ENCODE peak calls at places on chromosomes 3 and 15, in eight cellular contexts. I is HFF-Myc, S is NCI-H2029, K is GF-D8, V is upper lobe of left lung, U is PC-9, C is Caki2, J is endothelial cell. G is an unnamed sample.

GRCh38 chr15:85598203-85598602 is 196.5 kb downstream of the KLHL25 start:
- DNase-seq in I (no peak), S (no peak), K (no peak), V (no peak), U (no peak), C (no peak), J (no peak), G (no peak)

GRCh38 chr3:30289324-30289723 is 317.1 kb upstream of the TGFBR2 start:
- DNase-seq in I (no peak), S (no peak), K (no peak), V (no peak), U (no peak), C (no peak), J (no peak), G (no peak)

GRCh38 chr3:160697628-160698382 is 20.8 kb downstream of the ARL14 start:
- DNase-seq in I (no peak), S (no peak), K (no peak), V (no peak), U (peak; percentile 75), C (no peak), J (no peak), G (no peak)

GRCh38 chr3:40924559-40925058 is 274.7 kb upstream of the CTNNB1 start:
- DNase-seq in I (no peak), S (peak; percentile 83), K (no peak), V (no peak), U (no peak), C (peak; percentile 31), J (no peak), G (no peak)

GRCh38 chr3:52524752-52525661 is 8.7 kb downstream of the NT5DC2 start:
- DNase-seq in I (no peak), S (no peak), K (no peak), V (peak; percentile 83), U (no peak), C (no peak), J (no peak), G (no peak)

GRCh38 chr15:24955549-24955929 is 752 bp downstream of the SNRPN start:
- DNase-seq in I (no peak), S (no peak), K (no peak), V (peak; percentile 86), U (no peak), C (no peak), J (no peak), G (no peak)

GRCh38 chr15:93980149-93980911 is 251.0 kb upstream of the MCTP2 start:
- DNase-seq in I (no peak), S (no peak), K (no peak), V (no peak), U (no peak), C (no peak), J (no peak), G (no peak)

GRCh38 chr3:141308588-141309218 is 59.6 kb upstream of the ZBTB38 start:
- DNase-seq in I (no peak), S (peak; percentile 42), K (no peak), V (no peak), U (peak; percentile 55), C (no peak), J (peak; percentile 75), G (peak; percentile 37)

GRCh38 chr15:87877114-87877810 is 379.3 kb downstream of the NTRK3 start:
- DNase-seq in I (no peak), S (no peak), K (no peak), V (no peak), U (no peak), C (peak; percentile 1), J (no peak), G (no peak)

GRCh38 chr15:82540055-82540983 is at the start of gene RPS17:
- DNase-seq in I (peak; percentile 77), S (no peak), K (no peak), V (peak; percentile 99), U (peak; percentile 79), C (peak; percentile 94), J (peak; percentile 99), G (peak; percentile 99)

GRCh38 chr15:60121845-60122244 is 117.7 kb downstream of the FOXB1 start:
- DNase-seq in I (no peak), S (no peak), K (no peak), V (no peak), U (no peak), C (no peak), J (no peak), G (no peak)

GRCh38 chr3:169966951-169967915 is 626 bp downstream of the SEC62 start:
- DNase-seq in I (peak; percentile 2), S (peak; percentile 54), K (peak; percentile 43), V (no peak), U (peak; percentile 56), C (peak; percentile 67), J (peak; percentile 69), G (peak; percentile 28)

GRCh38 chr15:44137750-44138149 is 57.3 kb downstream of the FRMD5 start:
- DNase-seq in I (no peak), S (no peak), K (no peak), V (no peak), U (no peak), C (no peak), J (no peak), G (no peak)

GRCh38 chr3:120177907-120178306 is 83.7 kb upstream of the GSK3B start:
- DNase-seq in I (no peak), S (peak; percentile 68), K (no peak), V (no peak), U (no peak), C (no peak), J (no peak), G (no peak)

GRCh38 chr3:185153170-185153733 is 392 bp upstream of the C3orf70 start:
- DNase-seq in I (no peak), S (no peak), K (no peak), V (peak; percentile 76), U (no peak), C (no peak), J (peak; percentile 33), G (no peak)

G was measured in frontal cortex.